ENCODE peak calls at places on chromosomes 13 and 19, in five cellular contexts. P is K562, G is GM12878, W is HepG2, Y is H1. S is an unnamed sample.

GRCh38 chr13:110337287-110337686 is 30.2 kb downstream of the COL4A2 start:
- DNase-seq in P (no peak), G (no peak), W (no peak), Y (no peak), S (no peak)

GRCh38 chr19:17777840-17778620 is 16.9 kb upstream of the B3GNT3 start:
- DNase-seq in P (peak), G (no peak), W (peak), Y (peak), S (peak)

GRCh38 chr13:113305208-113305607 is 8.2 kb downstream of the LAMP1 start:
- DNase-seq in P (no peak), G (no peak), W (no peak), Y (no peak), S (no peak)

GRCh38 chr13:113756441-113757097 is 2.5 kb upstream of the TMEM255B start:
- DNase-seq in P (no peak), G (no peak), W (no peak), Y (no peak), S (no peak)

GRCh38 chr13:37715606-37716015 is 117.0 kb upstream of the POSTN start:
- DNase-seq in P (no peak), G (no peak), W (no peak), Y (no peak), S (peak)

GRCh38 chr19:2332341-2333026 is 4.0 kb downstream of the SPPL2B start:
- DNase-seq in P (no peak), G (peak), W (no peak), Y (no peak), S (no peak)

GRCh38 chr19:36771275-36772231 is 1.1 kb downstream of the ZNF850 start:
- DNase-seq in P (peak), G (peak), W (peak), Y (peak), S (peak)

GRCh38 chr13:37090912-37091311 is 14.6 kb downstream of the CSNK1A1L start:
- DNase-seq in P (no peak), G (no peak), W (no peak), Y (no peak), S (no peak)

GRCh38 chr13:111668451-111668850 is 348.0 kb downstream of the TEX29 start:
- DNase-seq in P (no peak), G (no peak), W (no peak), Y (no peak), S (no peak)

GRCh38 chr19:313988-314815 is 23.0 kb upstream of the PLPP2 start:
- DNase-seq in P (no peak), G (no peak), W (no peak), Y (no peak), S (no peak)

GRCh38 chr13:39538826-39539555 is 64.0 kb downstream of the LHFPL6 start:
- DNase-seq in P (no peak), G (no peak), W (no peak), Y (no peak), S (no peak)

GRCh38 chr19:17739121-17739875 is 12.0 kb upstream of the FCHO1 start:
- DNase-seq in P (peak), G (peak), W (no peak), Y (no peak), S (no peak)

GRCh38 chr19:2084993-2085720 is 11.0 kb downstream of the MOB3A start:
- DNase-seq in P (peak), G (peak), W (no peak), Y (no peak), S (no peak)

GRCh38 chr19:6801397-6802086 is 29.0 kb downstream of the VAV1 start:
- DNase-seq in P (peak), G (peak), W (no peak), Y (peak), S (peak)

GRCh38 chr19:17183858-17184271 is 31.3 kb upstream of the USE1 start:
- DNase-seq in P (peak), G (peak), W (no peak), Y (no peak), S (no peak)

GRCh38 chr13:49097374-49097773 is 121.7 kb downstream of the FNDC3A start:
- DNase-seq in P (no peak), G (no peak), W (peak), Y (no peak), S (no peak)

GRCh38 chr13:23608704-23609413 is 38.6 kb downstream of the TNFRSF19 start:
- DNase-seq in P (no peak), G (no peak), W (peak), Y (no peak), S (no peak)
- TF ChIP-seq KDM1A in P (no peak), G (no peak), W (no peak), Y (no peak), S (no peak)

GRCh38 chr13:20939662-20940061 is 37.1 kb upstream of the XPO4 start:
- DNase-seq in P (no peak), G (no peak), W (no peak), Y (no peak), S (no peak)

GRCh38 chr13:20942938-20943518 is 40.5 kb upstream of the XPO4 start:
- DNase-seq in P (no peak), G (no peak), W (no peak), Y (no peak), S (no peak)

GRCh38 chr13:20940083-20940482 is 37.5 kb upstream of the XPO4 start:
- DNase-seq in P (no peak), G (no peak), W (peak), Y (no peak), S (no peak)

GRCh38 chr13:20945952-20946383 is 43.4 kb upstream of the XPO4 start:
- DNase-seq in P (no peak), G (no peak), W (no peak), Y (peak), S (no peak)

GRCh38 chr13:20943519-20944012 is 41.0 kb upstream of the XPO4 start:
- DNase-seq in P (peak), G (no peak), W (peak), Y (peak), S (peak)
- TF ChIP-seq EP300 in P (no peak), G (no peak), W (no peak), Y (no peak), S (no peak)

DNA sequence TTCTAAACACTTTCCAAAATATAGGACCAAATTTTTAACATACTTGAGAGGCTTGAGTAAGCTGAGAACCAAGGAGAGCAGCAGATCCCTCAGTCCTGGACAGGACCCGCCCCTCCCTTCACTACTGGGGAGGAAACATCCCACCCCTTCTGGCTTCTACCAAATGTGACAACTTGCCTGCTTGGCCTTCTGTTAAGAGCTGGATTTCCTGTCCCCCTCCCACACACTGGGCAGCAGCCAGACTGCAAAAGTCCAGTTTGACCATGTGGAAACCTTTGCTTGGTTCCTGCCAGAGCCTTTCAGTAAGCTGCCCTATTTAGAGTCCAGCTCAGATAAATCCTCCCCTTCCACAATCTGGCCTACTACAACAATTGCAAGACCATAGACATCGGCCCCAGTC is 84.3 kb downstream of the FGF14 start:
- DNase-seq in P (no peak), G (no peak), W (no peak), Y (no peak), S (no peak)
- TF ChIP-seq KDM1A in P (no peak), G (no peak), W (no peak), Y (no peak), S (no peak)

GRCh38 chr13:44433863-44434262 is 60.2 kb downstream of the SERP2 start:
- DNase-seq in P (no peak), G (no peak), W (no peak), Y (no peak), S (no peak)

GRCh38 chr13:44434441-44435141 is 61.0 kb downstream of the SERP2 start:
- DNase-seq in P (no peak), G (no peak), W (no peak), Y (no peak), S (no peak)

GRCh38 chr13:44437356-44438233 is 64.0 kb downstream of the SERP2 start:
- DNase-seq in P (peak), G (no peak), W (peak), Y (no peak), S (no peak)

GRCh38 chr13:44436589-44437337 is 63.1 kb downstream of the SERP2 start:
- DNase-seq in P (peak), G (no peak), W (peak), Y (peak), S (peak)

GRCh38 chr13:44435142-44435982 is 61.7 kb downstream of the SERP2 start:
- DNase-seq in P (peak), G (peak), W (peak), Y (peak), S (peak)
- TF ChIP-seq EP300 in P (peak), G (no peak), W (no peak), Y (no peak), S (no peak)

DNA sequence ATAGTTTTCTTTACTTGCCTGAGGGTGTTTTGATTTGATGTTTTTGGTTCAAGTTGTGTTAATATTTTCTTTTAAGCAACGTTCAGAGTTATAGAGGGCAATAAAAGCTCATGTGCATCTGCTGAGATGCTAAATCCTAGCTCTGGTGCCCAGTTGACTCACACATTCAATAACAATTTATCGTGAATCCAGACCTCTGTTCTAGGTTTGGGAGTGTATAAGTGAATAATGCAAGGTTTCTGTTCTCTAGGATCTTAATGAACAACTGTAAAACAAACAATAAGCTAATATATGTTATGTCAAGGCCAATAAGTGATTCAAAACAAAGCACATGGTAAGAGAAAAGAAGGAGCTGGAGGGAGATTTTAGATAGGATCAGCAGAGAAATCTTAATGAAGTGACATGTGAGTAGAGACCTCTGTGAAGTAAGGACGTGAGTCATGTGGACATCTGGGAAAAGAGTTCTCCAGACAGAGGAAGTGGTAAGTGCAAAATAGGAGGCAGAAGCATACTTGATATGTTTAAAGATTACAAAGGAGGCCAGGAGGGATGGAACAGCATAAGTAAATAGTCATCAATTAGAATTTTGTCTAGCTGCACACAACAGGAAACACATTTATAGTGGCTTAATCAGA is 278.4 kb upstream of the HTR2A start:
- DNase-seq in P (no peak), G (no peak), W (no peak), Y (no peak), S (no peak)
- TF ChIP-seq KDM1A in P (no peak), G (no peak), W (no peak), Y (no peak), S (no peak)

S was measured in A549.